ENCODE peak calls at places on chromosomes 12 and 14, in ten cellular contexts. F, A, E, C, Z, P, Y, L, I and N are unnamed samples.

GRCh38 chr14:92783813-92784431 is 10.2 kb upstream of the GOLGA5 start:
- DNase-seq in F (no peak), A (peak; percentile 70), E (no peak), C (no peak), Z (peak; percentile 30), P (peak; percentile 60), Y (peak; percentile 76), L (no peak), I (peak; percentile 9), N (peak; percentile 70)

GRCh38 chr14:77040309-77040994 is 11.9 kb upstream of the IRF2BPL start:
- DNase-seq in F (peak; percentile 99), A (peak; percentile 88), E (peak; percentile 94), C (peak; percentile 99), Z (peak; percentile 97), P (peak; percentile 85), Y (peak; percentile 98), L (peak; percentile 96), I (peak; percentile 75), N (peak; percentile 99)

GRCh38 chr12:70812124-70812523 is 108.4 kb downstream of the PTPRR start:
- DNase-seq in F (no peak), A (no peak), E (no peak), C (no peak), Z (no peak), P (no peak), Y (no peak), L (no peak), I (no peak), N (no peak)

GRCh38 chr12:93167841-93168492 is 209.8 kb upstream of the NUDT4 start:
- DNase-seq in F (no peak), A (peak; percentile 49), E (no peak), C (no peak), Z (no peak), P (no peak), Y (no peak), L (no peak), I (no peak), N (no peak)

GRCh38 chr12:22283508-22283907 is 51.0 kb downstream of the ST8SIA1 start:
- DNase-seq in F (no peak), A (no peak), E (no peak), C (no peak), Z (no peak), P (no peak), Y (no peak), L (no peak), I (no peak), N (no peak)

GRCh38 chr14:60575008-60575407 is 66.1 kb downstream of the SIX6 start:
- DNase-seq in F (no peak), A (no peak), E (no peak), C (no peak), Z (no peak), P (no peak), Y (no peak), L (peak; percentile 30), I (no peak), N (no peak)

GRCh38 chr14:75542585-75543091 is 20.4 kb downstream of the BATF start:
- DNase-seq in F (peak; percentile 77), A (no peak), E (peak; percentile 34), C (peak; percentile 94), Z (no peak), P (no peak), Y (peak; percentile 15), L (peak; percentile 51), I (no peak), N (no peak)

GRCh38 chr14:92844220-92844619 is 50.1 kb downstream of the GOLGA5 start:
- DNase-seq in F (no peak), A (no peak), E (no peak), C (no peak), Z (no peak), P (no peak), Y (peak; percentile 6), L (no peak), I (no peak), N (no peak)

GRCh38 chr12:50642755-50643154 is 121.1 kb upstream of the ATF1 start:
- DNase-seq in F (no peak), A (no peak), E (no peak), C (no peak), Z (no peak), P (no peak), Y (no peak), L (no peak), I (no peak), N (no peak)

GRCh38 chr12:50639721-50640120 is 124.2 kb upstream of the ATF1 start:
- DNase-seq in F (no peak), A (peak; percentile 50), E (no peak), C (no peak), Z (no peak), P (no peak), Y (no peak), L (no peak), I (no peak), N (no peak)

GRCh38 chr12:50642035-50642451 is 121.9 kb upstream of the ATF1 start:
- DNase-seq in F (no peak), A (no peak), E (no peak), C (no peak), Z (peak; percentile 53), P (no peak), Y (peak; percentile 54), L (no peak), I (no peak), N (peak; percentile 49)

GRCh38 chr12:50640321-50640939 is 123.5 kb upstream of the ATF1 start:
- DNase-seq in F (no peak), A (no peak), E (no peak), C (no peak), Z (no peak), P (no peak), Y (no peak), L (no peak), I (no peak), N (no peak)

GRCh38 chr12:50641566-50641965 is 122.3 kb upstream of the ATF1 start:
- DNase-seq in F (no peak), A (no peak), E (no peak), C (no peak), Z (no peak), P (no peak), Y (no peak), L (no peak), I (peak; percentile 22), N (no peak)
- TF ChIP-seq CTCF in F (no peak), A (no peak), E (no peak), C (no peak), Z (no peak), P (no peak), Y (no peak), L (no peak), I (no peak), N (no peak)

GRCh38 chr12:109723311-109723791 is 9.7 kb downstream of the FAM222A start:
- DNase-seq in F (peak; percentile 87), A (no peak), E (no peak), C (peak; percentile 67), Z (no peak), P (no peak), Y (no peak), L (peak; percentile 69), I (no peak), N (no peak)

GRCh38 chr12:109721276-109721675 is 7.7 kb downstream of the FAM222A start:
- DNase-seq in F (no peak), A (no peak), E (no peak), C (no peak), Z (no peak), P (no peak), Y (no peak), L (peak; percentile 31), I (no peak), N (no peak)

GRCh38 chr12:109724321-109724892 is 10.8 kb downstream of the FAM222A start:
- DNase-seq in F (peak; percentile 32), A (no peak), E (no peak), C (peak; percentile 65), Z (no peak), P (no peak), Y (no peak), L (no peak), I (no peak), N (no peak)

GRCh38 chr12:109722022-109722752 is 8.6 kb downstream of the FAM222A start:
- DNase-seq in F (no peak), A (no peak), E (no peak), C (peak; percentile 52), Z (no peak), P (no peak), Y (no peak), L (no peak), I (no peak), N (no peak)

GRCh38 chr12:109722753-109723109 is 9.1 kb downstream of the FAM222A start:
- DNase-seq in F (no peak), A (no peak), E (no peak), C (no peak), Z (no peak), P (no peak), Y (no peak), L (no peak), I (no peak), N (no peak)
- TF ChIP-seq CTCF in F (no peak), A (no peak), E (no peak), C (no peak), Z (no peak), P (no peak), Y (no peak), L (no peak), I (no peak), N (no peak)

GRCh38 chr14:74526854-74527585 is 33.5 kb downstream of the ISCA2 start:
- DNase-seq in F (no peak), A (no peak), E (no peak), C (no peak), Z (no peak), P (no peak), Y (no peak), L (no peak), I (no peak), N (no peak)
- TF ChIP-seq CTCF in F (no peak), A (no peak), E (no peak), C (no peak), Z (no peak), P (no peak), Y (no peak), L (no peak), I (no peak), N (peak; percentile 20)

GRCh38 chr12:56190695-56191155 is 1.4 kb upstream of the SMARCC2 start:
- DNase-seq in F (no peak), A (no peak), E (no peak), C (no peak), Z (no peak), P (no peak), Y (peak; percentile 36), L (no peak), I (no peak), N (no peak)

GRCh38 chr12:56189336-56189917 is at the start of gene SMARCC2:
- DNase-seq in F (peak; percentile 95), A (peak; percentile 89), E (peak; percentile 69), C (peak; percentile 97), Z (peak; percentile 65), P (peak; percentile 64), Y (peak; percentile 85), L (peak; percentile 88), I (peak; percentile 95), N (peak; percentile 80)

GRCh38 chr12:56188786-56189335 is 422 bp downstream of the SMARCC2 start:
- DNase-seq in F (no peak), A (no peak), E (no peak), C (no peak), Z (no peak), P (no peak), Y (no peak), L (no peak), I (peak; percentile 46), N (no peak)

GRCh38 chr12:56188116-56188785 is 1.0 kb downstream of the SMARCC2 start:
- DNase-seq in F (no peak), A (no peak), E (no peak), C (no peak), Z (no peak), P (no peak), Y (no peak), L (no peak), I (no peak), N (no peak)

DNA sequence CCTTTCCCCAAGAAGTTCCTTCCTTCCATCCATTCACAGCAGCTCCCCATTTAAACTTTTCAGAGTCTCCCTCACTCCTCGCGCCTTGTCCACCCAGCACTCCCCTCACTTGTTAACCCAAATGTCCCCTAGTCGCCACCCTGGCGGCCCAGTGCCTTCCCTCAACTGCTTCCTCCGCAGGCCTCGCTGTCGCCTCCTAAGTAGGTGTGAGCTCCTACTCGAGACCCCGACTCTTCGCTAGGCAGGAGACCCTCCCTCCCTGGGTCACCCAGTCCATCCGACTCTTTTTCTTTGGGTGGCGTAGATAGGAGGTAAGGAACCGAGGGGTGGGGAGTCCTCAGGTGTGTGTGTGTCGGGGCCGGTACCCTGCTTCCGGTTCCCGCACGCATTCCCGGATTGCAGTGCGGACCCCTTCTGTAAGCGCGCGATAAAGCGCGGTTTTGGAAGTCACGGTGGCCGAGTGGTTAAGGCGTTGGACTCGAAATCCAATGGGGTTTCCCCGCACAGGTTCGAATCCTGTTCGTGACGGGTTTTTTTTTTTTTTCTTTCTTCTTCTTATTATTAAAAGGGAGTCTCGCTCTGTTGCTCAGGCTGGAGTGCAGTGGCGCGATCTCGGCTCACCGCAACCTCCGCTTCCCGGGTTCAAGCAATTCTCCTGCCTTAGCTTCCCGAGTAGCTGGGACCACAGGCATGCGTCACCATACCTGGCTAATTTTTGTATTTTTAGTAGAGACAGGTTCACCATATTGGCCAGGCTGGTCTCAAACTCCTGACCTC is 823 bp upstream of the SMARCC2 start:
- DNase-seq in F (peak; percentile 88), A (peak; percentile 82), E (peak; percentile 51), C (peak; percentile 91), Z (peak; percentile 70), P (peak; percentile 94), Y (peak; percentile 87), L (peak; percentile 68), I (peak; percentile 88), N (peak; percentile 77)
- TF ChIP-seq CTCF in F (no peak), A (no peak), E (no peak), C (peak; percentile 10), Z (no peak), P (no peak), Y (no peak), L (no peak), I (peak; percentile 60), N (peak; percentile 53)